ENCODE peak calls at places on chromosome 14, in nine cellular contexts. One of them, this sample, is unnamed.
A peak's percentile ranks its signal among the peaks of the same experiment; 100 is the strongest.

GRCh38 chr14:51828017-51828797 is 32.2 kb upstream of the GNG2 start:
- DNase-seq in lower lobe of right lung: peak; percentile 51
- DNase-seq in PC-3: peak; percentile 94
- DNase-seq in CD8-positive, alpha-beta T cell: peak; percentile 52
- DNase-seq in A549: peak; percentile 31
- DNase-seq in effector memory CD4-positive, alpha-beta T cell: peak; percentile 60
- DNase-seq in aorta: no peak
- DNase-seq in upper lobe of left lung: peak; percentile 81
- DNase-seq in heart right ventricle: peak; percentile 21
- DNase-seq in this sample: no peak

GRCh38 chr14:29390046-29390841 is 537.4 kb downstream of the PRKD1 start:
- DNase-seq in lower lobe of right lung: no peak
- DNase-seq in A549: no peak
- DNase-seq in upper lobe of left lung: no peak
- DNase-seq in effector memory CD4-positive, alpha-beta T cell: no peak
- DNase-seq in heart right ventricle: no peak
- DNase-seq in CD8-positive, alpha-beta T cell: no peak
- DNase-seq in aorta: no peak
- DNase-seq in PC-3: no peak
- DNase-seq in this sample: no peak

GRCh38 chr14:29353473-29353872 is 574.2 kb downstream of the PRKD1 start:
- DNase-seq in A549: no peak
- DNase-seq in PC-3: no peak
- DNase-seq in upper lobe of left lung: no peak
- DNase-seq in CD8-positive, alpha-beta T cell: no peak
- DNase-seq in lower lobe of right lung: no peak
- DNase-seq in heart right ventricle: no peak
- DNase-seq in aorta: no peak
- DNase-seq in effector memory CD4-positive, alpha-beta T cell: no peak
- DNase-seq in this sample: no peak

GRCh38 chr14:61565836-61566536 is 129.3 kb upstream of the HIF1A start:
- DNase-seq in A549: peak; percentile 70
- DNase-seq in upper lobe of left lung: no peak
- DNase-seq in aorta: no peak
- DNase-seq in CD8-positive, alpha-beta T cell: no peak
- DNase-seq in PC-3: peak; percentile 97
- DNase-seq in lower lobe of right lung: no peak
- DNase-seq in heart right ventricle: no peak
- DNase-seq in effector memory CD4-positive, alpha-beta T cell: no peak
- DNase-seq in this sample: no peak

GRCh38 chr14:39755269-39755878 is 323.1 kb upstream of the FBXO33 start:
- DNase-seq in lower lobe of right lung: no peak
- DNase-seq in upper lobe of left lung: no peak
- DNase-seq in effector memory CD4-positive, alpha-beta T cell: no peak
- DNase-seq in A549: no peak
- DNase-seq in CD8-positive, alpha-beta T cell: no peak
- DNase-seq in PC-3: no peak
- DNase-seq in heart right ventricle: no peak
- DNase-seq in aorta: no peak
- DNase-seq in this sample: no peak

GRCh38 chr14:102893452-102893851 is 29.0 kb upstream of the AMN start:
- DNase-seq in A549: no peak
- DNase-seq in aorta: peak; percentile 69
- DNase-seq in effector memory CD4-positive, alpha-beta T cell: no peak
- DNase-seq in heart right ventricle: no peak
- DNase-seq in lower lobe of right lung: no peak
- DNase-seq in upper lobe of left lung: peak; percentile 19
- DNase-seq in PC-3: no peak
- DNase-seq in CD8-positive, alpha-beta T cell: no peak
- DNase-seq in this sample: peak; percentile 54

GRCh38 chr14:65860956-65861631 is 448.6 kb downstream of the FUT8 start:
- DNase-seq in CD8-positive, alpha-beta T cell: no peak
- DNase-seq in heart right ventricle: no peak
- DNase-seq in A549: no peak
- DNase-seq in PC-3: no peak
- DNase-seq in effector memory CD4-positive, alpha-beta T cell: no peak
- DNase-seq in aorta: no peak
- DNase-seq in upper lobe of left lung: no peak
- DNase-seq in lower lobe of right lung: no peak
- DNase-seq in this sample: no peak

GRCh38 chr14:103578401-103579075 is 15.8 kb downstream of the COA8 start:
- DNase-seq in PC-3: no peak
- DNase-seq in aorta: no peak
- DNase-seq in CD8-positive, alpha-beta T cell: no peak
- DNase-seq in heart right ventricle: no peak
- DNase-seq in effector memory CD4-positive, alpha-beta T cell: no peak
- DNase-seq in lower lobe of right lung: no peak
- DNase-seq in A549: no peak
- DNase-seq in upper lobe of left lung: no peak
- DNase-seq in this sample: no peak

GRCh38 chr14:63893701-63894458 is 41.1 kb downstream of the SYNE2 start:
- DNase-seq in heart right ventricle: peak; percentile 44
- DNase-seq in upper lobe of left lung: no peak
- DNase-seq in A549: peak; percentile 45
- DNase-seq in lower lobe of right lung: no peak
- DNase-seq in CD8-positive, alpha-beta T cell: no peak
- DNase-seq in aorta: peak; percentile 88
- DNase-seq in effector memory CD4-positive, alpha-beta T cell: no peak
- DNase-seq in PC-3: no peak
- DNase-seq in this sample: no peak

GRCh38 chr14:41636492-41637392 is 30.1 kb downstream of the LRFN5 start:
- DNase-seq in CD8-positive, alpha-beta T cell: no peak
- DNase-seq in upper lobe of left lung: no peak
- DNase-seq in PC-3: peak; percentile 54
- DNase-seq in lower lobe of right lung: no peak
- DNase-seq in aorta: no peak
- DNase-seq in effector memory CD4-positive, alpha-beta T cell: no peak
- DNase-seq in A549: peak; percentile 1
- DNase-seq in heart right ventricle: no peak
- DNase-seq in this sample: no peak
- H3K27ac ChIP-seq in CD8-positive, alpha-beta T cell: no peak overlapping the region
- H3K27ac ChIP-seq in upper lobe of left lung: no peak overlapping the region
- H3K27ac ChIP-seq in PC-3: no peak overlapping the region
- H3K27ac ChIP-seq in lower lobe of right lung: no peak overlapping the region
- H3K27ac ChIP-seq in aorta: no peak overlapping the region
- H3K27ac ChIP-seq in effector memory CD4-positive, alpha-beta T cell: no peak overlapping the region
- H3K27ac ChIP-seq in A549: no peak overlapping the region
- H3K27ac ChIP-seq in heart right ventricle: no peak overlapping the region
- H3K27ac ChIP-seq in this sample: no peak overlapping the region

GRCh38 chr14:99548871-99549270 is 55.1 kb downstream of the CCDC85C start:
- DNase-seq in lower lobe of right lung: no peak
- DNase-seq in effector memory CD4-positive, alpha-beta T cell: no peak
- DNase-seq in PC-3: no peak
- DNase-seq in aorta: no peak
- DNase-seq in heart right ventricle: no peak
- DNase-seq in CD8-positive, alpha-beta T cell: no peak
- DNase-seq in A549: no peak
- DNase-seq in upper lobe of left lung: no peak
- DNase-seq in this sample: no peak

GRCh38 chr14:99550387-99550992 is 53.5 kb downstream of the CCDC85C start:
- DNase-seq in CD8-positive, alpha-beta T cell: no peak
- DNase-seq in PC-3: no peak
- DNase-seq in effector memory CD4-positive, alpha-beta T cell: no peak
- DNase-seq in heart right ventricle: no peak
- DNase-seq in upper lobe of left lung: no peak
- DNase-seq in lower lobe of right lung: no peak
- DNase-seq in aorta: no peak
- DNase-seq in A549: no peak
- DNase-seq in this sample: no peak

GRCh38 chr14:99549684-99550083 is 54.3 kb downstream of the CCDC85C start:
- DNase-seq in heart right ventricle: no peak
- DNase-seq in PC-3: no peak
- DNase-seq in aorta: no peak
- DNase-seq in effector memory CD4-positive, alpha-beta T cell: no peak
- DNase-seq in A549: no peak
- DNase-seq in upper lobe of left lung: no peak
- DNase-seq in lower lobe of right lung: no peak
- DNase-seq in CD8-positive, alpha-beta T cell: no peak
- DNase-seq in this sample: no peak

GRCh38 chr14:99546230-99546879 is 57.7 kb downstream of the CCDC85C start:
- DNase-seq in A549: no peak
- DNase-seq in upper lobe of left lung: no peak
- DNase-seq in heart right ventricle: no peak
- DNase-seq in aorta: no peak
- DNase-seq in CD8-positive, alpha-beta T cell: no peak
- DNase-seq in effector memory CD4-positive, alpha-beta T cell: no peak
- DNase-seq in lower lobe of right lung: no peak
- DNase-seq in PC-3: no peak
- DNase-seq in this sample: no peak

GRCh38 chr14:99548285-99548684 is 55.7 kb downstream of the CCDC85C start:
- DNase-seq in aorta: no peak
- DNase-seq in upper lobe of left lung: no peak
- DNase-seq in lower lobe of right lung: no peak
- DNase-seq in A549: no peak
- DNase-seq in heart right ventricle: no peak
- DNase-seq in PC-3: no peak
- DNase-seq in effector memory CD4-positive, alpha-beta T cell: no peak
- DNase-seq in CD8-positive, alpha-beta T cell: no peak
- DNase-seq in this sample: no peak
- H3K4me1 ChIP-seq in aorta: no peaks in the 10 kb centered on the region
- H3K4me1 ChIP-seq in upper lobe of left lung: no peaks in the 10 kb centered on the region
- H3K4me1 ChIP-seq in lower lobe of right lung: no peaks in the 10 kb centered on the region
- H3K4me1 ChIP-seq in A549: peaks cover 19% of the 10 kb centered on the region
- H3K4me1 ChIP-seq in heart right ventricle: peaks cover 19% of the 10 kb centered on the region
- H3K4me1 ChIP-seq in PC-3: no peaks in the 10 kb centered on the region
- H3K4me1 ChIP-seq in effector memory CD4-positive, alpha-beta T cell: no peaks in the 10 kb centered on the region
- H3K4me1 ChIP-seq in CD8-positive, alpha-beta T cell: no peaks in the 10 kb centered on the region
- H3K4me1 ChIP-seq in this sample: no peaks in the 10 kb centered on the region

GRCh38 chr14:97412933-97413574 is 615.9 kb downstream of the VRK1 start:
- DNase-seq in effector memory CD4-positive, alpha-beta T cell: no peak
- DNase-seq in lower lobe of right lung: no peak
- DNase-seq in upper lobe of left lung: no peak
- DNase-seq in aorta: no peak
- DNase-seq in CD8-positive, alpha-beta T cell: no peak
- DNase-seq in PC-3: no peak
- DNase-seq in heart right ventricle: no peak
- DNase-seq in A549: no peak
- DNase-seq in this sample: no peak
- H3K4me3 ChIP-seq in effector memory CD4-positive, alpha-beta T cell: peak overlapping the region; percentile 48
- H3K4me3 ChIP-seq in lower lobe of right lung: peak overlapping the region; percentile 35
- H3K4me3 ChIP-seq in upper lobe of left lung: peak overlapping the region; percentile 32
- H3K4me3 ChIP-seq in aorta: no peak overlapping the region
- H3K4me3 ChIP-seq in CD8-positive, alpha-beta T cell: peak overlapping the region; percentile 48
- H3K4me3 ChIP-seq in PC-3: no peak overlapping the region
- H3K4me3 ChIP-seq in heart right ventricle: peak overlapping the region; percentile 33
- H3K4me3 ChIP-seq in A549: no peak overlapping the region
- H3K4me3 ChIP-seq in this sample: no peak overlapping the region

DNA sequence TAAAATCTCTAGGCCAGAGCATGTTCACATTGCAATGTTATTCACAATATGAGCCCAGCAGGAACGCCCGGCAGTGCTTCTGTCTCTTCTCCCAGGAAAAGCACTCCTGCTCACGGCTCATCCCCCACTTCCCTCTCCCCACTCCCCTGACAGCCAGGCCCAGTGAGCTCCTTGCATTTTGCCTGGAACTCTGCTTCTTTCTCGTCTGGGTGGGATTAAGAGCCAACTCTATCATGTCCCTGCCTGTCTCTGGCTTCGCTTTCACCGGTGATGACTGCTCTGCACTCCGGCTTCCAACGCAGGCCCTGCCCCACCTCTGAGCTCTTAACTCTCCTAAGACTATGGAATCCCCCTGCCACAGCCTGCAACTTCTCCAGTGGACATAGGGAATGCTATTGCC is 2.5 kb downstream of the PLEK2 start:
- DNase-seq in lower lobe of right lung: no peak
- DNase-seq in CD8-positive, alpha-beta T cell: no peak
- DNase-seq in aorta: no peak
- DNase-seq in heart right ventricle: no peak
- DNase-seq in A549: no peak
- DNase-seq in PC-3: no peak
- DNase-seq in upper lobe of left lung: no peak
- DNase-seq in effector memory CD4-positive, alpha-beta T cell: no peak
- DNase-seq in this sample: no peak
- H3K27ac ChIP-seq in lower lobe of right lung: no peak overlapping the region
- H3K27ac ChIP-seq in CD8-positive, alpha-beta T cell: no peak overlapping the region
- H3K27ac ChIP-seq in aorta: no peak overlapping the region
- H3K27ac ChIP-seq in heart right ventricle: no peak overlapping the region
- H3K27ac ChIP-seq in A549: no peak overlapping the region
- H3K27ac ChIP-seq in PC-3: no peak overlapping the region
- H3K27ac ChIP-seq in upper lobe of left lung: no peak overlapping the region
- H3K27ac ChIP-seq in effector memory CD4-positive, alpha-beta T cell: no peak overlapping the region
- H3K27ac ChIP-seq in this sample: no peak overlapping the region

DNA sequence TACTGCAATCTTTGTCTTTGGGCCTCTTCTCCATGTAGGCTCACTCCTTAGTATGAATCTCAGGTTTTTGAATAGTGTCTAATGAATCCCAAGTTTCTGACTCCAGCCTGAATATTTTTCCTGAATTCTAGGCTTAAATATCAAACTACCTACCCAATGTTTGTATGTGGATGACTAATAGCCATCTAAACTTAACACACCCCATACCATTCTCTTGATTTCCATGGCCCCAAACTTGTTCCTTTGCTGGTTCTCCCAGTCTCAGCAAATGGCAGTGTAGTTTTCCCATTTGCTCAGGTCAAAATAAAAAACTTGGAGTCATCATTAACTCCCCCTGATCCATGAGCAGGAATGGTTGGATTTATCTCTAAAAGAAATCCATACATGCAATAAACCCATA is 18.8 kb upstream of the SDR39U1 start:
- DNase-seq in CD8-positive, alpha-beta T cell: no peak
- DNase-seq in lower lobe of right lung: no peak
- DNase-seq in heart right ventricle: no peak
- DNase-seq in PC-3: peak; percentile 82
- DNase-seq in A549: no peak
- DNase-seq in aorta: no peak
- DNase-seq in effector memory CD4-positive, alpha-beta T cell: no peak
- DNase-seq in upper lobe of left lung: no peak
- DNase-seq in this sample: no peak
- H3K4me1 ChIP-seq in CD8-positive, alpha-beta T cell: peaks cover 23% of the 10 kb centered on the region
- H3K4me1 ChIP-seq in lower lobe of right lung: no peaks in the 10 kb centered on the region
- H3K4me1 ChIP-seq in heart right ventricle: no peaks in the 10 kb centered on the region
- H3K4me1 ChIP-seq in PC-3: peaks cover 23% of the 10 kb centered on the region
- H3K4me1 ChIP-seq in A549: no peaks in the 10 kb centered on the region
- H3K4me1 ChIP-seq in aorta: no peaks in the 10 kb centered on the region
- H3K4me1 ChIP-seq in effector memory CD4-positive, alpha-beta T cell: peaks cover 6% of the 10 kb centered on the region
- H3K4me1 ChIP-seq in upper lobe of left lung: no peaks in the 10 kb centered on the region
- H3K4me1 ChIP-seq in this sample: no peaks in the 10 kb centered on the region

DNA sequence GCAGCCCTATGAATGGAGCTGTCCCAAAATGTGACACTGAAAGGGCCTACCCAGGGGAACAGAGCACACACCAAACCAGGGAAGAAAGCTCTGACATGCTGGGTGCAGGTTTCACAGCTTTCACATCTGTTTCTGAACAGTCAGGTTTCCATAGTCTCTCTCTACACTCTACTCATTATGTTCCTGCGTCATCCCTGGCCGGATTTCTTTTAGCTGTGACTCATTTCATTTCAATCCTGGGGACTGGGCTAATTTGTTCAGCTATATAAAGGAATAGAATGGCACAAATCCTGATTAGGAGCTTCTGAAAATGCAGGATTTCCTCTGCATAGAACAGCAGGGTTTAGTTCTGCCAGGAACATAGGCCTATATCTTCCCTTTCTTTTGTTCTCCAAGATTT is 649.8 kb downstream of the RPS29 start:
- DNase-seq in A549: no peak
- DNase-seq in CD8-positive, alpha-beta T cell: no peak
- DNase-seq in PC-3: peak; percentile 60
- DNase-seq in lower lobe of right lung: no peak
- DNase-seq in aorta: no peak
- DNase-seq in effector memory CD4-positive, alpha-beta T cell: no peak
- DNase-seq in upper lobe of left lung: no peak
- DNase-seq in heart right ventricle: no peak
- DNase-seq in this sample: no peak
- H3K4me3 ChIP-seq in A549: no peak overlapping the region
- H3K4me3 ChIP-seq in CD8-positive, alpha-beta T cell: no peak overlapping the region
- H3K4me3 ChIP-seq in PC-3: no peak overlapping the region
- H3K4me3 ChIP-seq in lower lobe of right lung: no peak overlapping the region
- H3K4me3 ChIP-seq in aorta: no peak overlapping the region
- H3K4me3 ChIP-seq in effector memory CD4-positive, alpha-beta T cell: no peak overlapping the region
- H3K4me3 ChIP-seq in upper lobe of left lung: no peak overlapping the region
- H3K4me3 ChIP-seq in heart right ventricle: no peak overlapping the region
- H3K4me3 ChIP-seq in this sample: no peak overlapping the region